ENCODE peak calls at places on chromosome X, in four cellular contexts. E, C, J and T are unnamed samples.

GRCh38 chrX:46865281-46865680 is 28.4 kb downstream of the RP2 start:
- DNase-seq in E (no peak), C (no peak), J (no peak), T (no peak)

GRCh38 chrX:19085975-19086772 is 36.1 kb downstream of the ADGRG2 start:
- DNase-seq in E (no peak), C (no peak), J (no peak), T (no peak)

GRCh38 chrX:34365482-34365881 is 233.4 kb upstream of the FAM47A start:
- DNase-seq in E (no peak), C (no peak), J (no peak), T (no peak)

GRCh38 chrX:45860450-45860849 is 659.8 kb upstream of the DIPK2B start:
- DNase-seq in E (no peak), C (no peak), J (no peak), T (no peak)

GRCh38 chrX:18596096-18596495 is 75.8 kb downstream of the RS1 start:
- DNase-seq in E (no peak), C (no peak), J (no peak), T (no peak)

GRCh38 chrX:44068043-44068442 is 94.9 kb upstream of the NDP start:
- DNase-seq in E (no peak), C (no peak), J (no peak), T (no peak)

GRCh38 chrX:8939344-8939743 is 94.6 kb downstream of the FAM9B start:
- DNase-seq in E (no peak), C (no peak), J (peak; percentile 23), T (no peak)

GRCh38 chrX:73266766-73267165 is 52.1 kb upstream of the NAP1L2 start:
- DNase-seq in E (no peak), C (no peak), J (no peak), T (no peak)

GRCh38 chrX:42495139-42495538 is 282.8 kb downstream of the PPP1R2C start:
- DNase-seq in E (no peak), C (no peak), J (no peak), T (no peak)

GRCh38 chrX:46617906-46618305 is 44.3 kb downstream of the CHST7 start:
- DNase-seq in E (no peak), C (no peak), J (no peak), T (no peak)

GRCh38 chrX:13688772-13689518 is at the start of gene RAB9A:
- DNase-seq in E (peak; percentile 91), C (peak; percentile 79), J (peak; percentile 93), T (peak; percentile 94)

GRCh38 chrX:38805294-38806053 is 4.2 kb downstream of the MID1IP1 start:
- DNase-seq in E (peak; percentile 26), C (peak; percentile 40), J (peak; percentile 20), T (peak; percentile 86)

GRCh38 chrX:39096599-39096998 is 295.3 kb downstream of the MID1IP1 start:
- DNase-seq in E (no peak), C (no peak), J (no peak), T (no peak)

DNA sequence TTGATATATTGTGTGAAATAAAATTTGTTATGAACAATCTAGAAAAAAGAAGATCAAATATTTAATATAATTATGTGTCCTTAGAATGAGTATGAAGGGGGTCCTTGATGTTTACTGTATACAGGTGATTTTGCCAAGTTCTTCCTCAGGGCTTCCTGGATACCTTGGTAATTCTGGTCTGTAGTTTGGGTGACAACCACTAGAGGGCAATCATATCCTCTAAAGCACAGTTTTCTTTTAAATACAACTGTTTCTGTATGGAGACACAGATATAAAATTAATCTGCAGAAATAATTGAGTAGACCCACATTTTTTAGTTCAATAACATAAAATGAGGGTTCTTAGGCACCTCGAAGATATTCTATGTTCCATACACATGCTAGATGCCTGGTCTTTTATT is 157.7 kb downstream of the SPANXN1 start:
- DNase-seq in E (peak; percentile 18), C (no peak), J (peak; percentile 10), T (no peak)
- TF ChIP-seq CTCF in E (peak; percentile 38), C (no peak), J (peak; percentile 52), T (peak; percentile 56)

GRCh38 chrX:15107367-15107988 is 162.4 kb downstream of the ASB9 start:
- DNase-seq in E (no peak), C (no peak), J (no peak), T (no peak)
- TF ChIP-seq CTCF in E (no peak), C (no peak), J (no peak), T (no peak)

GRCh38 chrX:54248309-54248708 is 65.3 kb upstream of the FAM120C start:
- DNase-seq in E (no peak), C (no peak), J (no peak), T (no peak)
- TF ChIP-seq CTCF in E (no peak), C (no peak), J (peak; percentile 3), T (peak; percentile 50)

GRCh38 chrX:107849747-107850478 is 24.2 kb downstream of the MID2 start:
- DNase-seq in E (no peak), C (no peak), J (no peak), T (no peak)

GRCh38 chrX:107851215-107851614 is 25.5 kb downstream of the MID2 start:
- DNase-seq in E (no peak), C (no peak), J (no peak), T (no peak)

GRCh38 chrX:107842715-107843400 is 17.2 kb downstream of the MID2 start:
- DNase-seq in E (no peak), C (no peak), J (no peak), T (no peak)

GRCh38 chrX:107840971-107841370 is 15.3 kb downstream of the MID2 start:
- DNase-seq in E (no peak), C (no peak), J (no peak), T (no peak)

GRCh38 chrX:107845625-107846024 is 20.0 kb downstream of the MID2 start:
- DNase-seq in E (no peak), C (no peak), J (no peak), T (no peak)
- TF ChIP-seq CTCF in E (no peak), C (no peak), J (no peak), T (no peak)

GRCh38 chrX:80648023-80648422 is 161.7 kb downstream of the BRWD3 start:
- DNase-seq in E (no peak), C (no peak), J (no peak), T (no peak)
- TF ChIP-seq CTCF in E (no peak), C (no peak), J (peak; percentile 35), T (peak; percentile 52)

DNA sequence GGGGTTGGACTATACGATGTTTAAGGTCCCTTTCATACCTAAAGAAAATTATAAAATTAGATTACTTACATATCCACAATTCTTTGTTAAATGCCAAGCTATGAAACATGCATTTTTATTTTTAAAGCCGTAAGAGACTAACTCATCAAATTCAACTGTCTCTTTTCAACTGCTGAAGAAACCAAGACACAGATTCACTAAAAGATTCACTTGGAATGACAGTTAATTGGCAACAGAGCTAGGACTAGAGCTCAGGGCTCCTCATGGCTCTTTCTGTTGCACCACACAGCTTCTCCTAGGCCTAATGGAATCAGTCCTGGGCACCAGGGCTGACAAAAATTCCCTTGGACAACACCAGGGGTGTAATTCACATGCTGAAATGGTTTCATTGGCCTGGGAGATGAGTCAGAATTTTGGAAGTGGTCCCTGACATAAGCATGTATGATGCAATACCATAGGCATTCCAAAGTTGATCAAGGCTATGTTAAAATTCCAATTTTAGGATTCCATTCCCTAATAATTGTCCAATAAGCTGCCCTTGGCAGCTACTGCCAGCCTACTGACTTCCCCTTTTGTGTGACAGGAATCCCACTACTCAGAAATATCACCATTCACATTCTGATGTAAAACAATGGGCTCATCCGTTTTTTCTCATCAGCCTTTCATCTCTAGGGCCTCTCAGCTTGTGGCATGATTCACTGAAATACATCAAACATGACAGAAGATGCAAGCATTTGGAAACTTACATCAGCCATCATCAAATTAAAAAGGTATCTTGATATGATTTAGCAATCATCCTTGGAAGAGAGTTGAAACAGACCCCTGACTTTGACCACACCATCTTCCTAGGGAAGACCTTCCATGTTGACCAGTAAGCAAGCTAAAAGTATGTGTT is 54.2 kb downstream of the PLAC1 start:
- DNase-seq in E (no peak), C (peak; percentile 23), J (no peak), T (no peak)
- TF ChIP-seq CTCF in E (no peak), C (no peak), J (no peak), T (no peak)

DNA sequence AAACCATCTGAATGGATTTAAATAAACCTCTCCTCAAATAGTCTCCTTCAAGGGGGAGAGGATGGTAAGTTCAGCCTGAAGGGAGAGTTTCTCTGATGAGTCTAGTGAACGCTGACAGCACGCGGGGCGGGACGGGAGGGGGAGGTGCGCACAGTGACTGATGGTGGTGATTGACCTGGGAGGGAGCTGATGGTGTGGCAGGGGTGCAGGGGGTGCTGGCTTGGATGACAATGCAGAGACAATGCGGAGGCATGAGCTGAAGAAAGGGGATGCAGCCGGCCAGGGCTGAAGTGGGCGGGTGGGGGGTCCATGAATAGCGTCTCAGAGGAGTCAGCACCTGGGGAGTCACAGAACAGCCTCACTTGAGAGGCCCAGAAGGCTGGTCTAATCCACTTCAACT is 142.5 kb upstream of the PJA1 start:
- DNase-seq in E (no peak), C (no peak), J (peak; percentile 49), T (no peak)
- TF ChIP-seq CTCF in E (no peak), C (no peak), J (no peak), T (no peak)

DNA sequence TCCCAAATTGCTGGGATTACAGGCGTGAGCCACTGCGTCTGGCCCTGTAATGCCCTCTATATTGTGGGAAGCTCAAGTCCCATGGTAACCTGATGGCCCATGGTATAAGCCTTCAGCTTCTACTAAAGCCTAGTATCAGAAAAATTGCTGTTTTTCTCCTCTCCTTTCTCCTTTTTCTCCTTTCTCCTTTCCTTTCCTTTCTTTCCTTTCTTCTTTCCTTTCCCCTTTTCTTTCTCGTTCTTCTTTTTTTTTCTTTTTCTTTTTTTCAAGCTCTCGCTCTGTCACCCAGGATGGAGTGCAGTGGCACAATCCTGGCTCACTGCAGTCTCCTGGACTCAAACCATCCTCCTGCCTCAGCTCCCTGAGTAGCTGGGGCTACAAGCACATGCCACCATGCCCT is 740.7 kb downstream of the FAM133A start:
- DNase-seq in E (no peak), C (no peak), J (no peak), T (no peak)
- TF ChIP-seq CTCF in E (no peak), C (no peak), J (no peak), T (no peak)

GRCh38 chrX:125742811-125743210 is 423.1 kb downstream of the TEX13C start:
- DNase-seq in E (no peak), C (no peak), J (no peak), T (no peak)
- TF ChIP-seq CTCF in E (no peak), C (no peak), J (no peak), T (no peak)

GRCh38 chrX:21974011-21974385 is 33.5 kb downstream of the SMS start:
- DNase-seq in E (no peak), C (no peak), J (no peak), T (no peak)

GRCh38 chrX:21973321-21974010 is 33.0 kb downstream of the SMS start:
- DNase-seq in E (no peak), C (no peak), J (no peak), T (no peak)

GRCh38 chrX:21975242-21975641 is 34.7 kb downstream of the SMS start:
- DNase-seq in E (no peak), C (no peak), J (no peak), T (no peak)

GRCh38 chrX:21972046-21972445 is 31.5 kb downstream of the SMS start:
- DNase-seq in E (no peak), C (no peak), J (no peak), T (no peak)

GRCh38 chrX:21972721-21973120 is 32.2 kb downstream of the SMS start:
- DNase-seq in E (no peak), C (no peak), J (no peak), T (no peak)
- TF ChIP-seq CTCF in E (peak; percentile 16), C (no peak), J (peak; percentile 8), T (peak; percentile 40)